ENCODE peak calls at places on chromosome 5, in four cellular contexts. One of them, this sample, is unnamed.

GRCh38 chr5:72353046-72353445 is 32.9 kb downstream of the PTCD2 start:
- DNase-seq in K562: no peak
- DNase-seq in HCT116: no peak
- DNase-seq in SK-N-SH: no peak
- DNase-seq in this sample: no peak

GRCh38 chr5:173963867-173964429 is 25.0 kb upstream of the C5orf47 start:
- DNase-seq in SK-N-SH: peak; percentile 83
- DNase-seq in HCT116: no peak
- DNase-seq in K562: no peak
- DNase-seq in this sample: no peak

GRCh38 chr5:177994561-177995190 is 1.4 kb downstream of the PROP1 start:
- DNase-seq in HCT116: no peak
- DNase-seq in SK-N-SH: no peak
- DNase-seq in K562: no peak
- DNase-seq in this sample: no peak

GRCh38 chr5:133340002-133340755 is 272.2 kb downstream of the FSTL4 start:
- DNase-seq in HCT116: no peak
- DNase-seq in SK-N-SH: no peak
- DNase-seq in K562: no peak
- DNase-seq in this sample: no peak

GRCh38 chr5:64318175-64318574 is 152.5 kb downstream of the RNF180 start:
- DNase-seq in SK-N-SH: no peak
- DNase-seq in HCT116: no peak
- DNase-seq in K562: no peak
- DNase-seq in this sample: no peak

GRCh38 chr5:98816574-98817222 is 43.2 kb downstream of the RGMB start:
- DNase-seq in HCT116: no peak
- DNase-seq in SK-N-SH: no peak
- DNase-seq in K562: no peak
- DNase-seq in this sample: peak; percentile 10

GRCh38 chr5:134139891-134140469 is 25.5 kb downstream of the TCF7 start:
- DNase-seq in SK-N-SH: no peak
- DNase-seq in HCT116: no peak
- DNase-seq in K562: no peak
- DNase-seq in this sample: no peak

GRCh38 chr5:118651002-118651401 is 337.3 kb downstream of the DTWD2 start:
- DNase-seq in SK-N-SH: no peak
- DNase-seq in HCT116: no peak
- DNase-seq in K562: no peak
- DNase-seq in this sample: no peak

GRCh38 chr5:133050500-133050899 is 1.3 kb upstream of the HSPA4 start:
- DNase-seq in HCT116: no peak
- DNase-seq in K562: no peak
- DNase-seq in SK-N-SH: no peak
- DNase-seq in this sample: no peak

DNA sequence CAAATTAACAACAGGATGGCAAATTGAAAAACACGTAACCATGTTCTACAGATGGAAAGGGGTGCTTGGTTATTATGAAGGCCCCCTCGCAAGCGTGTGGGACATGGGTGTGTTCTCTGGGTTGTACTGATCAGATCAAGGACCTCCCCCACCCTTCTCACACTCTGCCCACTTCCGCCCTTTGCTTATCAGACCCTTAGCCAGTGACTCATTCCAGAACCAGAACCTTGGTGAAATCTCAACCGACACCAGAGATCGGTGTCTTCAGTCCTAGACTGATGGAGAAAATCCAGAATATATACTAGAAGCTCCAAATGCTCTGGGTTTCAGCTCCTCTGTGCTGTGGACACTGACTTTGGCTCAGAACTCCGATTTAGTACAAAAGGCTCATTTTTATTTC is 64.9 kb downstream of the PTTG1 start:
- DNase-seq in SK-N-SH: no peak
- DNase-seq in K562: no peak
- DNase-seq in HCT116: no peak
- DNase-seq in this sample: no peak
- TF ChIP-seq YY1 in SK-N-SH: no peak
- TF ChIP-seq YY1 in K562: no peak
- TF ChIP-seq YY1 in HCT116: no peak
- TF ChIP-seq YY1 in this sample: no peak

GRCh38 chr5:76074487-76074886 is 8.7 kb upstream of the SV2C start:
- DNase-seq in SK-N-SH: peak; percentile 36
- DNase-seq in HCT116: no peak
- DNase-seq in K562: no peak
- DNase-seq in this sample: peak; percentile 3
- TF ChIP-seq ELF1 in SK-N-SH: no peak
- TF ChIP-seq ELF1 in HCT116: no peak
- TF ChIP-seq ELF1 in K562: no peak
- TF ChIP-seq ELF1 in this sample: no peak

GRCh38 chr5:115637507-115637906 is 11.7 kb upstream of the TMED7 start:
- DNase-seq in K562: no peak
- DNase-seq in HCT116: no peak
- DNase-seq in SK-N-SH: no peak
- DNase-seq in this sample: no peak
- TF ChIP-seq YY1 in K562: no peak
- TF ChIP-seq YY1 in HCT116: no peak
- TF ChIP-seq YY1 in SK-N-SH: no peak
- TF ChIP-seq YY1 in this sample: no peak

GRCh38 chr5:83038924-83039323 is 38.3 kb downstream of the TMEM167A start:
- DNase-seq in HCT116: no peak
- DNase-seq in K562: no peak
- DNase-seq in SK-N-SH: no peak
- DNase-seq in this sample: no peak

GRCh38 chr5:83034552-83035181 is 42.5 kb downstream of the TMEM167A start:
- DNase-seq in HCT116: no peak
- DNase-seq in SK-N-SH: no peak
- DNase-seq in K562: no peak
- DNase-seq in this sample: no peak

GRCh38 chr5:83034036-83034435 is 43.2 kb downstream of the TMEM167A start:
- DNase-seq in HCT116: no peak
- DNase-seq in SK-N-SH: no peak
- DNase-seq in K562: no peak
- DNase-seq in this sample: no peak

GRCh38 chr5:83036991-83037390 is 40.2 kb downstream of the TMEM167A start:
- DNase-seq in HCT116: no peak
- DNase-seq in K562: no peak
- DNase-seq in SK-N-SH: no peak
- DNase-seq in this sample: no peak

DNA sequence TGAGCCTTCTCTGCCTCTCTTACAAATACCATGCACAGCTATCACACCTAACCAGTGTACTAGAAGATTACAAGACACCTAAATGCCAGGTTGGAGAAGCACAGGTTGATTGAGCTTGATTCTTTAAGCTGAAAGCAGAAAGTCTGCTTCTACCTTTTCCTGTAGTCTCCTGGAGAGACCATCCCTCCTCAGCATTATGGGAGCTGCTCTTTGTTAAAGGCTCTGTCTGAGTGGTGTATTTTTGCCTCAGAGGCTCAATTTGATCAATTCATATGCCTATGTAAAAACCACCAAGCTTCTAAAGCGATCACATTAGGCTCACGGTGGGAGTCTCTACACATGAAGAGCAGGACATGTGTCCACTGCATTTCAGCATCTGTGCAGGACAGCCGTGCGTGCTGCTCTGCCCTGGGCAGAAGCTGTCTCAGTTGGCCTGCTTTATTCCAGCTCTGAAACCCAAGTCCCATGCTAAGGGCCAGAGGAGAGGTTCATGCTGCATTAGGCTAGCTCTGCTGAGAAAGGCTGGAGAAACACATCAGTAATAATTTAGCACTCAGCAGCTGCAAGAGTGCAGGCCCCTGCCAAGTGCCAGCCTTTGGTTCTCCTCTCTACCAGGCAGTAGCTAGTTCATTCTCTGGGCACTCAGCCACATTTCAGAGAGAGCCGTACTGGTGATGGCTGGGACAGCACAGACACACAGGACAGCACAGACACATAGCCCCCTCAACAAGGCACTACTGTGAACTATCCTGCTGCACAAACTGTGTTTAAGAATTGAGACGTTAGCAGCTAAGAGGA is 41.6 kb downstream of the TMEM167A start:
- DNase-seq in HCT116: no peak
- DNase-seq in K562: no peak
- DNase-seq in SK-N-SH: peak; percentile 68
- DNase-seq in this sample: no peak
- TF ChIP-seq ELF1 in HCT116: no peak
- TF ChIP-seq ELF1 in K562: no peak
- TF ChIP-seq ELF1 in SK-N-SH: no peak
- TF ChIP-seq ELF1 in this sample: no peak

GRCh38 chr5:73499187-73499586 is 945 bp downstream of the BTF3 start:
- DNase-seq in HCT116: no peak
- DNase-seq in SK-N-SH: no peak
- DNase-seq in K562: no peak
- DNase-seq in this sample: no peak
- TF ChIP-seq YY1 in HCT116: no peak
- TF ChIP-seq YY1 in SK-N-SH: no peak
- TF ChIP-seq YY1 in K562: no peak
- TF ChIP-seq YY1 in this sample: no peak